ENCODE peak calls at places on chromosomes 4 and X, in eight cellular contexts. One of them, this sample, is unnamed.

GRCh38 chrX:70479197-70479969 is 34.7 kb downstream of the DLG3 start:
- DNase-seq in NT2/D1: no peak
- DNase-seq in endodermal cell: no peak
- DNase-seq in neural crest cell: no peak
- DNase-seq in GM13977: no peak
- DNase-seq in NCI-H345: no peak
- DNase-seq in astrocyte of the hippocampus: peak
- DNase-seq in progenitor cell of endocrine pancreas: no peak
- DNase-seq in this sample: no peak

GRCh38 chr4:172997217-172997609 is 171.4 kb upstream of the GALNT7 start:
- DNase-seq in NT2/D1: no peak
- DNase-seq in endodermal cell: no peak
- DNase-seq in neural crest cell: no peak
- DNase-seq in GM13977: no peak
- DNase-seq in NCI-H345: no peak
- DNase-seq in astrocyte of the hippocampus: no peak
- DNase-seq in progenitor cell of endocrine pancreas: no peak
- DNase-seq in this sample: no peak

GRCh38 chr4:61308033-61308432 is 107.9 kb downstream of the ADGRL3 start:
- DNase-seq in NT2/D1: no peak
- DNase-seq in endodermal cell: no peak
- DNase-seq in neural crest cell: no peak
- DNase-seq in GM13977: no peak
- DNase-seq in NCI-H345: no peak
- DNase-seq in astrocyte of the hippocampus: no peak
- DNase-seq in progenitor cell of endocrine pancreas: no peak
- DNase-seq in this sample: no peak

GRCh38 chrX:29652484-29652883 is 562.9 kb upstream of the MAGEB2 start:
- DNase-seq in NT2/D1: no peak
- DNase-seq in endodermal cell: no peak
- DNase-seq in neural crest cell: no peak
- DNase-seq in GM13977: no peak
- DNase-seq in NCI-H345: no peak
- DNase-seq in astrocyte of the hippocampus: peak
- DNase-seq in progenitor cell of endocrine pancreas: no peak
- DNase-seq in this sample: no peak

GRCh38 chr4:128782076-128782715 is 27.3 kb upstream of the JADE1 start:
- DNase-seq in NT2/D1: no peak
- DNase-seq in endodermal cell: peak
- DNase-seq in neural crest cell: no peak
- DNase-seq in GM13977: peak
- DNase-seq in NCI-H345: no peak
- DNase-seq in astrocyte of the hippocampus: no peak
- DNase-seq in progenitor cell of endocrine pancreas: no peak
- DNase-seq in this sample: peak

GRCh38 chr4:74189331-74190043 is 31.6 kb downstream of the MTHFD2L start:
- DNase-seq in NT2/D1: peak
- DNase-seq in endodermal cell: no peak
- DNase-seq in neural crest cell: no peak
- DNase-seq in GM13977: peak
- DNase-seq in NCI-H345: peak
- DNase-seq in astrocyte of the hippocampus: peak
- DNase-seq in progenitor cell of endocrine pancreas: no peak
- DNase-seq in this sample: no peak

GRCh38 chr4:21775703-21776102 is 172.9 kb downstream of the KCNIP4 start:
- DNase-seq in NT2/D1: no peak
- DNase-seq in endodermal cell: no peak
- DNase-seq in neural crest cell: no peak
- DNase-seq in GM13977: no peak
- DNase-seq in NCI-H345: no peak
- DNase-seq in astrocyte of the hippocampus: no peak
- DNase-seq in progenitor cell of endocrine pancreas: no peak
- DNase-seq in this sample: no peak

GRCh38 chr4:177554966-177555574 is 112.8 kb upstream of the AGA start:
- DNase-seq in NT2/D1: no peak
- DNase-seq in endodermal cell: peak
- DNase-seq in neural crest cell: peak
- DNase-seq in GM13977: peak
- DNase-seq in NCI-H345: no peak
- DNase-seq in astrocyte of the hippocampus: peak
- DNase-seq in progenitor cell of endocrine pancreas: no peak
- DNase-seq in this sample: peak

GRCh38 chr4:41360214-41360910 is 103.6 kb downstream of the UCHL1 start:
- DNase-seq in NT2/D1: no peak
- DNase-seq in endodermal cell: peak
- DNase-seq in neural crest cell: peak
- DNase-seq in GM13977: peak
- DNase-seq in NCI-H345: peak
- DNase-seq in astrocyte of the hippocampus: peak
- DNase-seq in progenitor cell of endocrine pancreas: peak
- DNase-seq in this sample: peak

GRCh38 chrX:50978920-50979660 is 68.6 kb downstream of the BMP15 start:
- DNase-seq in NT2/D1: no peak
- DNase-seq in endodermal cell: peak
- DNase-seq in neural crest cell: no peak
- DNase-seq in GM13977: no peak
- DNase-seq in NCI-H345: no peak
- DNase-seq in astrocyte of the hippocampus: peak
- DNase-seq in progenitor cell of endocrine pancreas: no peak
- DNase-seq in this sample: no peak

GRCh38 chrX:42740456-42740855 is 37.5 kb downstream of the PPP1R2C start:
- DNase-seq in NT2/D1: no peak
- DNase-seq in endodermal cell: no peak
- DNase-seq in neural crest cell: no peak
- DNase-seq in GM13977: no peak
- DNase-seq in NCI-H345: no peak
- DNase-seq in astrocyte of the hippocampus: no peak
- DNase-seq in progenitor cell of endocrine pancreas: no peak
- DNase-seq in this sample: no peak

GRCh38 chr4:90419124-90419711 is 292.0 kb downstream of the CCSER1 start:
- DNase-seq in NT2/D1: peak
- DNase-seq in endodermal cell: no peak
- DNase-seq in neural crest cell: no peak
- DNase-seq in GM13977: peak
- DNase-seq in NCI-H345: peak
- DNase-seq in astrocyte of the hippocampus: peak
- DNase-seq in progenitor cell of endocrine pancreas: no peak
- DNase-seq in this sample: peak

GRCh38 chr4:152161676-152162330 is 374.1 kb downstream of the FBXW7 start:
- DNase-seq in NT2/D1: no peak
- DNase-seq in endodermal cell: no peak
- DNase-seq in neural crest cell: no peak
- DNase-seq in GM13977: no peak
- DNase-seq in NCI-H345: no peak
- DNase-seq in astrocyte of the hippocampus: peak
- DNase-seq in progenitor cell of endocrine pancreas: no peak
- DNase-seq in this sample: no peak

GRCh38 chrX:3806630-3807029 is 93.2 kb upstream of the PRKX start:
- DNase-seq in NT2/D1: no peak
- DNase-seq in endodermal cell: peak
- DNase-seq in neural crest cell: no peak
- DNase-seq in GM13977: no peak
- DNase-seq in NCI-H345: no peak
- DNase-seq in astrocyte of the hippocampus: no peak
- DNase-seq in progenitor cell of endocrine pancreas: no peak
- DNase-seq in this sample: no peak

GRCh38 chrX:122517781-122518180 is 666.3 kb upstream of the GRIA3 start:
- DNase-seq in NT2/D1: no peak
- DNase-seq in endodermal cell: no peak
- DNase-seq in neural crest cell: no peak
- DNase-seq in GM13977: no peak
- DNase-seq in NCI-H345: no peak
- DNase-seq in astrocyte of the hippocampus: peak
- DNase-seq in progenitor cell of endocrine pancreas: no peak
- DNase-seq in this sample: no peak

GRCh38 chrX:103585421-103586313 is at the start of gene TCEAL4:
- DNase-seq in NT2/D1: peak
- DNase-seq in endodermal cell: peak
- DNase-seq in neural crest cell: no peak
- DNase-seq in GM13977: peak
- DNase-seq in NCI-H345: peak
- DNase-seq in astrocyte of the hippocampus: peak
- DNase-seq in progenitor cell of endocrine pancreas: peak
- DNase-seq in this sample: peak

GRCh38 chr4:187236491-187236890 is 512.8 kb upstream of the FAT1 start:
- DNase-seq in NT2/D1: no peak
- DNase-seq in endodermal cell: no peak
- DNase-seq in neural crest cell: no peak
- DNase-seq in GM13977: no peak
- DNase-seq in NCI-H345: no peak
- DNase-seq in astrocyte of the hippocampus: peak
- DNase-seq in progenitor cell of endocrine pancreas: no peak
- DNase-seq in this sample: no peak

GRCh38 chr4:18042754-18043153 is 21.2 kb upstream of the LCORL start:
- DNase-seq in NT2/D1: no peak
- DNase-seq in endodermal cell: no peak
- DNase-seq in neural crest cell: no peak
- DNase-seq in GM13977: no peak
- DNase-seq in NCI-H345: no peak
- DNase-seq in astrocyte of the hippocampus: peak
- DNase-seq in progenitor cell of endocrine pancreas: no peak
- DNase-seq in this sample: no peak

GRCh38 chr4:142567620-142568451 is 278.3 kb downstream of the INPP4B start:
- DNase-seq in NT2/D1: no peak
- DNase-seq in endodermal cell: no peak
- DNase-seq in neural crest cell: no peak
- DNase-seq in GM13977: no peak
- DNase-seq in NCI-H345: no peak
- DNase-seq in astrocyte of the hippocampus: peak
- DNase-seq in progenitor cell of endocrine pancreas: no peak
- DNase-seq in this sample: no peak

GRCh38 chrX:24282381-24283121 is 31.3 kb downstream of the SUPT20HL2 start:
- DNase-seq in NT2/D1: no peak
- DNase-seq in endodermal cell: peak
- DNase-seq in neural crest cell: no peak
- DNase-seq in GM13977: no peak
- DNase-seq in NCI-H345: no peak
- DNase-seq in astrocyte of the hippocampus: no peak
- DNase-seq in progenitor cell of endocrine pancreas: no peak
- DNase-seq in this sample: no peak

GRCh38 chr4:76589872-76590846 is 155.1 kb downstream of the SHROOM3 start:
- DNase-seq in NT2/D1: peak
- DNase-seq in endodermal cell: peak
- DNase-seq in neural crest cell: peak
- DNase-seq in GM13977: no peak
- DNase-seq in NCI-H345: no peak
- DNase-seq in astrocyte of the hippocampus: peak
- DNase-seq in progenitor cell of endocrine pancreas: peak
- DNase-seq in this sample: peak